ENCODE peak calls at places on chromosomes 7 and 10, in four cellular contexts. One of them, this sample, is unnamed.

GRCh38 chr7:100602889-100603696 is 930 bp downstream of the PCOLCE start:
- DNase-seq in PC-3: no peak
- DNase-seq in IMR-90: peak
- DNase-seq in Right ventricle myocardium inferior: peak
- DNase-seq in this sample: no peak

GRCh38 chr7:150412518-150413247 is 33.6 kb downstream of the ZNF775 start:
- DNase-seq in PC-3: no peak
- DNase-seq in IMR-90: no peak
- DNase-seq in Right ventricle myocardium inferior: peak
- DNase-seq in this sample: no peak

GRCh38 chr10:117541909-117542705 is 439 bp upstream of the EMX2 start:
- DNase-seq in PC-3: no peak
- DNase-seq in IMR-90: peak
- DNase-seq in Right ventricle myocardium inferior: no peak
- DNase-seq in this sample: peak

GRCh38 chr7:93374345-93374940 is 142.3 kb downstream of the VPS50 start:
- DNase-seq in PC-3: peak
- DNase-seq in IMR-90: peak
- DNase-seq in Right ventricle myocardium inferior: no peak
- DNase-seq in this sample: no peak

GRCh38 chr10:79424221-79425073 is 21.0 kb downstream of the ZCCHC24 start:
- DNase-seq in PC-3: no peak
- DNase-seq in IMR-90: peak
- DNase-seq in Right ventricle myocardium inferior: no peak
- DNase-seq in this sample: no peak

GRCh38 chr7:18515067-18515466 is 19.5 kb downstream of the HDAC9 start:
- DNase-seq in PC-3: no peak
- DNase-seq in IMR-90: peak
- DNase-seq in Right ventricle myocardium inferior: no peak
- DNase-seq in this sample: no peak

GRCh38 chr7:48537561-48537960 is 366.3 kb downstream of the ABCA13 start:
- DNase-seq in PC-3: peak
- DNase-seq in IMR-90: no peak
- DNase-seq in Right ventricle myocardium inferior: no peak
- DNase-seq in this sample: peak

GRCh38 chr10:60314306-60314940 is 75.3 kb downstream of the ANK3 start:
- DNase-seq in PC-3: peak
- DNase-seq in IMR-90: peak
- DNase-seq in Right ventricle myocardium inferior: no peak
- DNase-seq in this sample: peak

GRCh38 chr10:101453791-101454718 is 100.1 kb downstream of the BTRC start:
- DNase-seq in PC-3: peak
- DNase-seq in IMR-90: peak
- DNase-seq in Right ventricle myocardium inferior: no peak
- DNase-seq in this sample: no peak

GRCh38 chr10:76902949-76903348 is 734.7 kb downstream of the KCNMA1 start:
- DNase-seq in PC-3: peak
- DNase-seq in IMR-90: no peak
- DNase-seq in Right ventricle myocardium inferior: peak
- DNase-seq in this sample: no peak

GRCh38 chr10:73092830-73093229 is 3.8 kb downstream of the P4HA1 start:
- DNase-seq in PC-3: no peak
- DNase-seq in IMR-90: no peak
- DNase-seq in Right ventricle myocardium inferior: no peak
- DNase-seq in this sample: no peak

GRCh38 chr7:141709749-141710148 is 1.6 kb downstream of the WEE2 start:
- DNase-seq in PC-3: no peak
- DNase-seq in IMR-90: no peak
- DNase-seq in Right ventricle myocardium inferior: no peak
- DNase-seq in this sample: no peak

GRCh38 chr10:93745411-93746065 is 12.2 kb upstream of the LGI1 start:
- DNase-seq in PC-3: peak
- DNase-seq in IMR-90: no peak
- DNase-seq in Right ventricle myocardium inferior: no peak
- DNase-seq in this sample: no peak

GRCh38 chr7:34277016-34277800 is 371.9 kb downstream of the BMPER start:
- DNase-seq in PC-3: peak
- DNase-seq in IMR-90: peak
- DNase-seq in Right ventricle myocardium inferior: no peak
- DNase-seq in this sample: no peak

GRCh38 chr10:74500026-74500704 is 326.2 kb upstream of the KAT6B start:
- DNase-seq in PC-3: no peak
- DNase-seq in IMR-90: no peak
- DNase-seq in Right ventricle myocardium inferior: no peak
- DNase-seq in this sample: no peak

GRCh38 chr7:98974205-98974604 is 95.9 kb downstream of the TRRAP start:
- DNase-seq in PC-3: no peak
- DNase-seq in IMR-90: no peak
- DNase-seq in Right ventricle myocardium inferior: no peak
- DNase-seq in this sample: no peak

GRCh38 chr7:40827217-40828085 is 692.6 kb downstream of the SUGCT start:
- DNase-seq in PC-3: no peak
- DNase-seq in IMR-90: no peak
- DNase-seq in Right ventricle myocardium inferior: no peak
- DNase-seq in this sample: no peak

GRCh38 chr10:60099998-60100747 is 193.8 kb upstream of the CCDC6 start:
- DNase-seq in PC-3: peak
- DNase-seq in IMR-90: peak
- DNase-seq in Right ventricle myocardium inferior: no peak
- DNase-seq in this sample: no peak

GRCh38 chr10:73773152-73773879 is 8.5 kb upstream of the CHCHD1 start:
- DNase-seq in PC-3: no peak
- DNase-seq in IMR-90: peak
- DNase-seq in Right ventricle myocardium inferior: no peak
- DNase-seq in this sample: no peak

GRCh38 chr10:87092861-87093460 is 1.7 kb downstream of the GLUD1 start:
- DNase-seq in PC-3: peak
- DNase-seq in IMR-90: peak
- DNase-seq in Right ventricle myocardium inferior: no peak
- DNase-seq in this sample: no peak

GRCh38 chr7:24713039-24713793 is 44.0 kb downstream of the GSDME start:
- DNase-seq in PC-3: no peak
- DNase-seq in IMR-90: no peak
- DNase-seq in Right ventricle myocardium inferior: no peak
- DNase-seq in this sample: no peak

GRCh38 chr7:30148951-30149459 is 14.2 kb downstream of the MTURN start:
- DNase-seq in PC-3: no peak
- DNase-seq in IMR-90: no peak
- DNase-seq in Right ventricle myocardium inferior: no peak
- DNase-seq in this sample: no peak

This sample was measured in epithelial cell of prostate.